ENCODE peak calls at places on chromosomes 11 and 22, in four cellular contexts. N is HepG2, A is K562, M is HCT116. O is an unnamed sample.

GRCh38 chr11:117691206-117691490 is 105.9 kb downstream of the DSCAML1 start:
- DNase-seq in M (no peak), A (no peak), N (no peak), O (no peak)

GRCh38 chr22:29245626-29246385 is 22.0 kb downstream of the RHBDD3 start:
- DNase-seq in A (peak; percentile 64), M (peak; percentile 34), N (peak; percentile 62), O (peak; percentile 47)

GRCh38 chr11:132734217-132734616 is 798.1 kb downstream of the OPCML start:
- DNase-seq in A (no peak), N (no peak), M (no peak), O (no peak)

GRCh38 chr11:72813740-72814138 is 472 bp upstream of the ATG16L2 start:
- DNase-seq in A (peak; percentile 80), M (peak; percentile 56), N (peak; percentile 65), O (peak; percentile 82)

GRCh38 chr11:120974980-120975379 is 48.9 kb upstream of the TBCEL start:
- DNase-seq in N (no peak), A (no peak), M (no peak), O (no peak)

GRCh38 chr11:67276821-67277230 is 10.6 kb downstream of the GRK2 start:
- DNase-seq in M (no peak), A (peak; percentile 66), N (no peak), O (no peak)

GRCh38 chr11:123924027-123924426 is 15.4 kb upstream of the OR4D5 start:
- DNase-seq in A (no peak), N (no peak), M (no peak), O (no peak)

GRCh38 chr22:48301908-48302307 is 1525.8 kb downstream of the BRD1 start:
- DNase-seq in M (no peak), N (no peak), A (no peak), O (no peak)

GRCh38 chr11:13384837-13385417 is 78.1 kb downstream of the BTBD10 start:
- DNase-seq in M (peak; percentile 23), N (peak; percentile 25), A (peak; percentile 23), O (peak; percentile 23)

GRCh38 chr22:25482868-25483639 is 81.4 kb upstream of the GRK3 start:
- DNase-seq in M (no peak), N (no peak), A (no peak), O (no peak)

GRCh38 chr22:48258108-48258705 is 1495.8 kb downstream of the TBC1D22A start:
- DNase-seq in N (no peak), A (no peak), M (no peak), O (no peak)

GRCh38 chr11:6733326-6734030 is 38.3 kb downstream of the OR2AG2 start:
- DNase-seq in M (no peak), A (no peak), N (no peak), O (no peak)

GRCh38 chr11:78465169-78465942 is 47.7 kb upstream of the GAB2 start:
- DNase-seq in A (no peak), N (no peak), M (no peak), O (no peak)
- TF ChIP-seq JUND in A (no peak), N (no peak), M (no peak), O (no peak)

GRCh38 chr11:130761560-130762220 is 154.6 kb downstream of the SNX19 start:
- DNase-seq in N (no peak), A (no peak), M (no peak), O (no peak)
- TF ChIP-seq JUND in N (no peak), A (no peak), M (no peak), O (no peak)

DNA sequence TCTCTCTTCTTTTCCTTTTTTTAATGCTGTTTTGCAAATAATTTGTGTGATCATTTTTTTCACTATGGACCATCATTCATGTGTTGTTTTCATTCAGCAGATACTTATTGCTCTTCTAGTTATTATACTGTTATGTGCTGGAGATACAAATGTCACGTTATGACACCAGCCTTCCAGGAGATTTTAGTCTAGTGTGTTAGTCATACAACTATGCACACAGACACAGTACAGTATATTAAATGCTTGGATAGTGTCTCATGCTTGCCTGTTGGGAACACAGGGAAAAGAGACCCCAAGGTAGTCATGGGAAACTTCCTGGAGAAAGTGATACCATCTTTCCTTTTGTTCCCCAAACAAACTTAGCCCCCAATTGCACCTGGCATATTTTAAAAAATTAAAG is 116.1 kb downstream of the UVRAG start:
- DNase-seq in M (no peak), N (no peak), A (no peak), O (no peak)
- TF ChIP-seq JUND in M (no peak), N (no peak), A (no peak), O (no peak)

GRCh38 chr11:45332486-45332934 is 46.4 kb upstream of the SYT13 start:
- DNase-seq in N (peak; percentile 24), A (peak; percentile 77), M (peak; percentile 29), O (peak; percentile 61)
- TF ChIP-seq JUND in N (no peak), A (no peak), M (no peak), O (no peak)

GRCh38 chr22:41929158-41929896 is 2.7 kb upstream of the TNFRSF13C start:
- DNase-seq in A (no peak), N (no peak), M (no peak), O (no peak)
- TF ChIP-seq JUND in A (no peak), N (no peak), M (no peak), O (no peak)

O was measured in T47D.